ENCODE peak calls at places on chromosome 16, in six cellular contexts. B is NCI-H345; K is breast epithelium; Z is hippocampal formation; Y is HEK293T; W is CD8-positive, alpha-beta T cell. H is an unnamed sample.

GRCh38 chr16:86044881-86045600 is 146.1 kb downstream of the IRF8 start:
- DNase-seq in K (no peak), W (peak), Y (no peak), B (no peak), Z (no peak), H (no peak)

GRCh38 chr16:89290887-89291286 is 73.4 kb downstream of the ZNF778 start:
- DNase-seq in Z (no peak), B (no peak), Y (no peak), W (no peak), K (no peak), H (no peak)

GRCh38 chr16:85435298-85435697 is 177.8 kb upstream of the GSE1 start:
- DNase-seq in Y (no peak), B (no peak), Z (no peak), W (no peak), K (no peak), H (no peak)

GRCh38 chr16:17397499-17397891 is 73.3 kb downstream of the XYLT1 start:
- DNase-seq in Z (no peak), W (no peak), K (no peak), B (peak), Y (no peak), H (peak)

GRCh38 chr16:27286446-27286845 is 17.9 kb upstream of the NSMCE1 start:
- DNase-seq in K (no peak), W (no peak), B (no peak), Z (no peak), Y (no peak), H (peak)

GRCh38 chr16:14371778-14372431 is 258.2 kb downstream of the PARN start:
- DNase-seq in K (no peak), B (no peak), W (no peak), Y (no peak), Z (no peak), H (no peak)

GRCh38 chr16:30351586-30352419 is 3.3 kb downstream of the CD2BP2 start:
- DNase-seq in W (no peak), K (peak), Y (no peak), Z (peak), B (no peak), H (peak)

GRCh38 chr16:54284319-54284930 is 2.2 kb downstream of the IRX3 start:
- DNase-seq in Y (no peak), W (no peak), Z (no peak), K (no peak), B (peak), H (no peak)

GRCh38 chr16:27330542-27330941 is 16.8 kb downstream of the IL4R start:
- DNase-seq in B (no peak), K (no peak), Z (no peak), Y (no peak), W (no peak), H (no peak)

GRCh38 chr16:29816694-29817441 is 916 bp downstream of the PAGR1 start:
- DNase-seq in Y (peak), W (peak), K (no peak), B (peak), Z (peak), H (no peak)

GRCh38 chr16:641326-642188 is at the start of gene MCRIP2:
- DNase-seq in Z (peak), B (peak), K (no peak), W (peak), Y (peak), H (peak)

GRCh38 chr16:4517812-4518211 is 20.8 kb downstream of the CDIP1 start:
- DNase-seq in W (no peak), Z (peak), Y (peak), B (peak), K (no peak), H (no peak)

GRCh38 chr16:74813109-74813641 is 38.6 kb upstream of the FA2H start:
- DNase-seq in Z (peak), W (peak), B (peak), K (peak), Y (peak), H (peak)

GRCh38 chr16:56343661-56344517 is 81.5 kb downstream of the AMFR start:
- DNase-seq in Y (no peak), W (no peak), K (no peak), Z (no peak), B (no peak), H (no peak)

GRCh38 chr16:588639-588888 is 1.3 kb upstream of the RAB40C start:
- DNase-seq in B (peak), K (no peak), Y (peak), W (peak), Z (no peak), H (no peak)

GRCh38 chr16:87809150-87809902 is 43.5 kb upstream of the KLHDC4 start:
- DNase-seq in K (no peak), W (no peak), Y (no peak), Z (no peak), B (no peak), H (no peak)

GRCh38 chr16:47716571-47716970 is 255.4 kb downstream of the PHKB start:
- DNase-seq in Y (no peak), Z (no peak), W (no peak), K (no peak), B (no peak), H (no peak)

GRCh38 chr16:73026754-73027654 is 20.9 kb downstream of the ZFHX3 start:
- DNase-seq in W (no peak), B (no peak), Y (no peak), K (no peak), Z (no peak), H (no peak)

GRCh38 chr16:80803341-80804060 is 897 bp downstream of the CDYL2 start:
- DNase-seq in W (peak), Z (no peak), K (no peak), Y (peak), B (peak), H (no peak)

GRCh38 chr16:56909484-56910113 is 22.3 kb upstream of the HERPUD1 start:
- DNase-seq in W (no peak), B (no peak), Y (no peak), K (no peak), Z (no peak), H (no peak)

H was measured in globus pallidus.